ENCODE peak calls at places on chromosomes 16 and 17, in five cellular contexts. X, K, C, R and G are unnamed samples.

GRCh38 chr16:88815901-88816589 is 4.3 kb upstream of the APRT start:
- DNase-seq in K (peak; percentile 16), C (peak; percentile 45), X (no peak), R (peak; percentile 71), G (no peak)

GRCh38 chr16:68368602-68368944 is 57.8 kb downstream of the PRMT7 start:
- DNase-seq in C (no peak), R (peak; percentile 72), K (no peak), X (no peak), G (no peak)

GRCh38 chr17:83156408-83156807 is 77.0 kb downstream of the METRNL start:
- DNase-seq in X (no peak), K (no peak), R (no peak), C (no peak), G (no peak)

GRCh38 chr17:50364715-50365114 is 8.3 kb downstream of the MRPL27 start:
- DNase-seq in C (no peak), X (peak; percentile 41), R (no peak), K (no peak), G (no peak)

GRCh38 chr17:9906616-9907015 is 1.5 kb upstream of the RCVRN start:
- DNase-seq in C (no peak), K (no peak), R (no peak), X (no peak), G (no peak)

GRCh38 chr16:57766714-57767348 is 31.3 kb downstream of the KATNB1 start:
- DNase-seq in K (no peak), C (no peak), R (no peak), X (no peak), G (no peak)

GRCh38 chr17:46020023-46020735 is 21.1 kb downstream of the STH start:
- DNase-seq in K (no peak), R (peak; percentile 54), X (no peak), C (peak; percentile 41), G (no peak)

GRCh38 chr17:67639997-67640396 is 77.7 kb upstream of the NOL11 start:
- DNase-seq in K (no peak), C (no peak), X (no peak), R (no peak), G (no peak)

GRCh38 chr17:79950711-79951110 is 85.0 kb downstream of the TBC1D16 start:
- DNase-seq in X (no peak), C (no peak), K (peak; percentile 61), R (no peak), G (no peak)

GRCh38 chr17:42845918-42846593 is 1.7 kb downstream of the AOC2 start:
- DNase-seq in R (no peak), X (peak; percentile 77), K (no peak), C (no peak), G (peak; percentile 61)

GRCh38 chr17:71032746-71033273 is 863.5 kb downstream of the KCNJ2 start:
- DNase-seq in R (no peak), X (no peak), C (no peak), K (no peak), G (no peak)

GRCh38 chr16:5649762-5650445 is 552.3 kb upstream of the EEF2KMT start:
- DNase-seq in K (no peak), R (no peak), X (no peak), C (no peak), G (no peak)

GRCh38 chr16:64738321-64738960 is 383.4 kb downstream of the CDH11 start:
- DNase-seq in R (no peak), C (no peak), K (no peak), X (peak; percentile 26), G (peak; percentile 58)

GRCh38 chr16:11202260-11203091 is 53.5 kb downstream of the SOCS1 start:
- DNase-seq in C (no peak), R (peak; percentile 59), K (no peak), X (no peak), G (no peak)

GRCh38 chr16:86128246-86128645 is 229.3 kb downstream of the IRF8 start:
- DNase-seq in K (no peak), X (no peak), R (no peak), C (no peak), G (no peak)

GRCh38 chr16:84514874-84515835 is 10.7 kb upstream of the MEAK7 start:
- DNase-seq in C (peak; percentile 69), R (peak; percentile 85), X (no peak), K (no peak), G (no peak)

GRCh38 chr17:12574525-12574924 is 91.2 kb upstream of the MYOCD start:
- DNase-seq in X (no peak), R (no peak), K (no peak), C (no peak), G (no peak)

GRCh38 chr16:50800074-50800473 is 58.2 kb downstream of the CYLD start:
- DNase-seq in R (no peak), K (no peak), C (no peak), X (no peak), G (no peak)

GRCh38 chr16:87365021-87365713 is 18.4 kb downstream of the FBXO31 start:
- DNase-seq in R (no peak), X (no peak), C (no peak), K (no peak), G (no peak)

GRCh38 chr17:21194688-21195087 is 19.3 kb downstream of the TMEM11 start:
- DNase-seq in K (no peak), R (no peak), X (no peak), C (no peak), G (peak; percentile 28)

GRCh38 chr17:77218902-77219301 is 78.1 kb downstream of the SEC14L1 start:
- DNase-seq in X (no peak), K (no peak), R (no peak), C (no peak), G (no peak)

GRCh38 chr16:88464447-88465318 is 11.6 kb downstream of the ZFPM1 start:
- DNase-seq in C (no peak), R (peak; percentile 83), K (no peak), X (no peak), G (no peak)

GRCh38 chr16:68227850-68228553 is 7.9 kb downstream of the ESRP2 start:
- DNase-seq in X (no peak), R (peak; percentile 10), K (no peak), C (no peak), G (peak; percentile 88)

GRCh38 chr16:27217256-27217655 is 13.9 kb downstream of the KDM8 start:
- DNase-seq in R (no peak), X (no peak), K (peak; percentile 53), C (no peak), G (peak; percentile 82)

GRCh38 chr17:19306160-19307111 is 56.1 kb downstream of the B9D1 start:
- DNase-seq in X (no peak), R (peak; percentile 74), C (no peak), K (peak; percentile 79), G (no peak)

GRCh38 chr16:4272114-4272954 is 489 bp downstream of the TFAP4 start:
- DNase-seq in K (peak; percentile 52), X (peak; percentile 45), C (no peak), R (peak; percentile 80), G (peak; percentile 22)

GRCh38 chr17:50668025-50668837 is 33.5 kb downstream of the ABCC3 start:
- DNase-seq in X (peak; percentile 68), C (no peak), R (no peak), K (no peak), G (no peak)

GRCh38 chr16:10982430-10983174 is 38.2 kb downstream of the CLEC16A start:
- DNase-seq in C (no peak), X (no peak), K (no peak), R (peak; percentile 50), G (no peak)

GRCh38 chr16:23836404-23837291 is 865 bp downstream of the PRKCB start:
- DNase-seq in K (peak; percentile 46), R (peak; percentile 73), X (no peak), C (peak; percentile 42), G (no peak)

GRCh38 chr17:41338961-41339485 is 11.6 kb downstream of the KRT33A start:
- DNase-seq in X (peak; percentile 60), R (no peak), K (no peak), C (peak; percentile 12), G (no peak)

GRCh38 chr16:27650073-27650701 is 100.2 kb downstream of the KATNIP start:
- DNase-seq in R (no peak), X (no peak), K (no peak), C (no peak), G (no peak)

GRCh38 chr16:23959069-23959800 is 123.5 kb downstream of the PRKCB start:
- DNase-seq in R (no peak), C (no peak), X (no peak), K (no peak), G (no peak)